ENCODE peak calls at places on chromosomes 2 and 18, in six cellular contexts. One of them, this sample, is unnamed.

GRCh38 chr2:226115102-226115831 is 684.4 kb downstream of the IRS1 start:
- DNase-seq in GM18507: no peak
- DNase-seq in amygdala: no peak
- DNase-seq in AG09319: peak; percentile 85
- DNase-seq in RKO: peak; percentile 79
- DNase-seq in amniotic epithelial cell: peak; percentile 99
- DNase-seq in this sample: no peak

GRCh38 chr2:114005110-114005783 is 115.4 kb downstream of the ACTR3 start:
- DNase-seq in amniotic epithelial cell: no peak
- DNase-seq in RKO: no peak
- DNase-seq in GM18507: no peak
- DNase-seq in AG09319: no peak
- DNase-seq in amygdala: no peak
- DNase-seq in this sample: no peak

GRCh38 chr2:7358865-7359264 is 441.7 kb downstream of the RNF144A start:
- DNase-seq in amygdala: no peak
- DNase-seq in GM18507: no peak
- DNase-seq in amniotic epithelial cell: no peak
- DNase-seq in AG09319: no peak
- DNase-seq in RKO: no peak
- DNase-seq in this sample: no peak

GRCh38 chr18:61394983-61395382 is 61.8 kb downstream of the CDH20 start:
- DNase-seq in RKO: no peak
- DNase-seq in AG09319: no peak
- DNase-seq in amniotic epithelial cell: peak; percentile 15
- DNase-seq in GM18507: no peak
- DNase-seq in amygdala: no peak
- DNase-seq in this sample: no peak

GRCh38 chr2:46300406-46300832 is 3.2 kb downstream of the EPAS1 start:
- DNase-seq in AG09319: no peak
- DNase-seq in GM18507: no peak
- DNase-seq in amygdala: no peak
- DNase-seq in RKO: no peak
- DNase-seq in amniotic epithelial cell: no peak
- DNase-seq in this sample: no peak

GRCh38 chr18:22230403-22231042 is 61.1 kb downstream of the GATA6 start:
- DNase-seq in amniotic epithelial cell: peak; percentile 99
- DNase-seq in GM18507: no peak
- DNase-seq in amygdala: no peak
- DNase-seq in RKO: peak; percentile 49
- DNase-seq in AG09319: no peak
- DNase-seq in this sample: no peak

GRCh38 chr18:9913151-9913525 is 678 bp upstream of the VAPA start:
- DNase-seq in amniotic epithelial cell: peak; percentile 55
- DNase-seq in RKO: no peak
- DNase-seq in AG09319: no peak
- DNase-seq in GM18507: no peak
- DNase-seq in amygdala: no peak
- DNase-seq in this sample: no peak

GRCh38 chr2:64623232-64623879 is 30.4 kb downstream of the SERTAD2 start:
- DNase-seq in amniotic epithelial cell: no peak
- DNase-seq in AG09319: no peak
- DNase-seq in amygdala: no peak
- DNase-seq in GM18507: no peak
- DNase-seq in RKO: no peak
- DNase-seq in this sample: no peak

GRCh38 chr18:58117685-58118403 is 73.8 kb downstream of the NEDD4L start:
- DNase-seq in amniotic epithelial cell: peak; percentile 97
- DNase-seq in amygdala: no peak
- DNase-seq in RKO: peak; percentile 56
- DNase-seq in AG09319: no peak
- DNase-seq in GM18507: no peak
- DNase-seq in this sample: no peak

GRCh38 chr2:109545828-109546713 is 67.7 kb downstream of the SEPTIN10 start:
- DNase-seq in amniotic epithelial cell: peak; percentile 40
- DNase-seq in AG09319: peak; percentile 24
- DNase-seq in RKO: peak; percentile 39
- DNase-seq in GM18507: peak; percentile 3
- DNase-seq in amygdala: peak; percentile 61
- DNase-seq in this sample: no peak

GRCh38 chr2:101517753-101518152 is 42.8 kb upstream of the RFX8 start:
- DNase-seq in amniotic epithelial cell: peak; percentile 90
- DNase-seq in amygdala: no peak
- DNase-seq in AG09319: no peak
- DNase-seq in GM18507: no peak
- DNase-seq in RKO: peak; percentile 32
- DNase-seq in this sample: no peak

This sample was measured in RWPE2.